ENCODE peak calls at places on chromosome 7, in eight cellular contexts. K is left ventricle myocardium superior; V is stimulated activated naive CD8-positive, alpha-beta T cell treated with anti-CD3 and anti-CD28 coated beads, Interleukin-15, Interleukin-2, amounts not matched to agents 100 U/mL and 50 U/mL, for 24 hours; T is endothelial cell; O is nephron progenitor cell; H is NCI-H2081; J is COR-L47; B is activated T-cell treated with anti-CD3 and anti-CD28 coated beads, Interleukin-2, amount 50 U/mL, for 72 hours. L is an unnamed sample.

GRCh38 chr7:78607099-78607498 is 808.5 kb downstream of the PHTF2 start:
- DNase-seq in H (peak), B (no peak), T (peak), O (peak), V (no peak), J (no peak), K (no peak), L (no peak)

GRCh38 chr7:45148653-45148973 is 9.0 kb upstream of the RAMP3 start:
- DNase-seq in J (no peak), V (no peak), T (no peak), K (no peak), B (no peak), O (no peak), H (no peak), L (no peak)

GRCh38 chr7:107874605-107875446 is 16.2 kb upstream of the DLD start:
- DNase-seq in H (peak), O (peak), B (peak), T (peak), K (no peak), V (peak), J (peak), L (peak)

GRCh38 chr7:150944066-150945042 is 33.8 kb downstream of the KCNH2 start:
- DNase-seq in K (no peak), J (no peak), B (no peak), T (no peak), V (no peak), H (no peak), O (no peak), L (no peak)

GRCh38 chr7:20441886-20442505 is 111.3 kb downstream of the ITGB8 start:
- DNase-seq in J (no peak), T (no peak), H (no peak), O (no peak), K (no peak), B (no peak), V (no peak), L (no peak)

GRCh38 chr7:83697814-83698530 is 49.0 kb upstream of the SEMA3E start:
- DNase-seq in H (no peak), J (no peak), O (no peak), K (no peak), B (no peak), V (no peak), T (no peak), L (peak)

GRCh38 chr7:149776305-149776704 is 2.9 kb upstream of the ZNF467 start:
- DNase-seq in B (no peak), T (peak), O (no peak), J (no peak), K (peak), V (no peak), H (no peak), L (no peak)

GRCh38 chr7:157494506-157495176 is 157.8 kb downstream of the DNAJB6 start:
- DNase-seq in K (no peak), T (no peak), V (no peak), H (no peak), B (no peak), O (no peak), J (no peak), L (no peak)

GRCh38 chr7:44278451-44279161 is 46.8 kb downstream of the CAMK2B start:
- DNase-seq in J (no peak), H (no peak), T (no peak), B (peak), K (peak), V (no peak), O (peak), L (no peak)